ENCODE peak calls at places on chromosomes 6 and 20, in six cellular contexts. A is EL; G is dorsolateral prefrontal cortex; E is endothelial cell; W is hypothalamus; Q is CD4-positive, CD25-positive, alpha-beta regulatory T cell. Y is an unnamed sample.

GRCh38 chr6:116439572-116439971 is 21.6 kb upstream of the CALHM6 start:
- DNase-seq in E (no peak), W (no peak), G (no peak), Q (no peak), A (peak), Y (no peak)

GRCh38 chr20:44057698-44058675 is 129.0 kb downstream of the JPH2 start:
- DNase-seq in A (no peak), W (no peak), E (no peak), G (no peak), Q (no peak), Y (no peak)

GRCh38 chr6:7004581-7005297 is 103.0 kb upstream of the RREB1 start:
- DNase-seq in A (no peak), W (no peak), G (no peak), E (no peak), Q (no peak), Y (no peak)

GRCh38 chr6:100751590-100751989 is 129.5 kb downstream of the ASCC3 start:
- DNase-seq in G (no peak), Q (no peak), E (no peak), A (no peak), W (no peak), Y (no peak)

GRCh38 chr6:23754197-23754596 is 371.8 kb upstream of the NRSN1 start:
- DNase-seq in E (no peak), W (no peak), G (no peak), Q (no peak), A (no peak), Y (no peak)

GRCh38 chr20:2023151-2023550 is 29.3 kb upstream of the PDYN start:
- DNase-seq in G (no peak), Q (no peak), A (no peak), E (no peak), W (no peak), Y (no peak)

GRCh38 chr6:141467041-141467440 is 665.7 kb upstream of the GJE1 start:
- DNase-seq in Q (no peak), W (no peak), G (no peak), E (no peak), A (no peak), Y (no peak)

GRCh38 chr20:32411955-32412706 is 54.0 kb downstream of the ASXL1 start:
- DNase-seq in G (no peak), E (no peak), A (peak), W (no peak), Q (no peak), Y (no peak)

GRCh38 chr6:21436625-21437024 is 156.9 kb upstream of the SOX4 start:
- DNase-seq in G (no peak), W (no peak), Q (no peak), A (no peak), E (no peak), Y (no peak)

GRCh38 chr20:3431109-3431508 is 23.6 kb upstream of the DNAAF9 start:
- DNase-seq in E (no peak), G (no peak), W (no peak), Q (no peak), A (no peak), Y (no peak)

GRCh38 chr20:20224806-20225205 is 143.1 kb upstream of the INSM1 start:
- DNase-seq in W (no peak), Q (no peak), A (no peak), G (no peak), E (no peak), Y (no peak)

GRCh38 chr6:161023316-161023715 is 31.7 kb downstream of the MAP3K4 start:
- DNase-seq in Q (no peak), W (no peak), A (peak), E (no peak), G (no peak), Y (no peak)

GRCh38 chr20:50624351-50625016 is 66.9 kb downstream of the RIPOR3 start:
- DNase-seq in G (peak), Q (no peak), A (no peak), E (no peak), W (no peak), Y (peak)

GRCh38 chr20:62132421-62132820 is 10.1 kb downstream of the LSM14B start:
- DNase-seq in E (no peak), Q (no peak), G (no peak), A (no peak), W (no peak), Y (no peak)

GRCh38 chr20:3483784-3484183 is 13.0 kb downstream of the ATRN start:
- DNase-seq in E (no peak), A (peak), Q (no peak), G (no peak), W (no peak), Y (no peak)

GRCh38 chr6:64301307-64302236 is 666.0 kb downstream of the PHF3 start:
- DNase-seq in G (no peak), W (no peak), E (no peak), Q (no peak), A (no peak), Y (no peak)

GRCh38 chr6:130965657-130966056 is 97.4 kb downstream of the EPB41L2 start:
- DNase-seq in W (no peak), Q (no peak), G (no peak), E (no peak), A (peak), Y (no peak)

GRCh38 chr20:62875419-62876355 is 14.1 kb upstream of the TCFL5 start:
- DNase-seq in E (peak), W (peak), Q (no peak), G (peak), A (peak), Y (peak)

GRCh38 chr6:18025591-18025990 is 38.2 kb upstream of the KIF13A start:
- DNase-seq in G (no peak), A (peak), E (no peak), Q (no peak), W (no peak), Y (no peak)

GRCh38 chr6:114342086-114342825 is 567 bp downstream of the HS3ST5 start:
- DNase-seq in A (no peak), G (peak), Q (no peak), E (peak), W (peak), Y (no peak)

GRCh38 chr6:32885698-32886286 is 31.8 kb downstream of the PSMB9 start:
- DNase-seq in Q (peak), G (no peak), W (no peak), E (no peak), A (peak), Y (no peak)

GRCh38 chr6:137921823-137922222 is 54.8 kb downstream of the TNFAIP3 start:
- DNase-seq in Q (no peak), E (no peak), A (no peak), W (no peak), G (no peak), Y (no peak)

GRCh38 chr6:14286144-14286543 is 168.6 kb downstream of the CD83 start:
- DNase-seq in A (peak), W (no peak), E (no peak), Q (no peak), G (no peak), Y (no peak)

GRCh38 chr6:11039040-11039439 is 5.1 kb downstream of the ELOVL2 start:
- DNase-seq in G (no peak), W (no peak), E (no peak), Q (no peak), A (no peak), Y (no peak)

GRCh38 chr6:32081168-32081624 is 27.9 kb downstream of the TNXB start:
- DNase-seq in G (no peak), A (peak), E (no peak), Q (no peak), W (no peak), Y (no peak)

GRCh38 chr6:150615967-150616366 is 16.3 kb downstream of the PLEKHG1 start:
- DNase-seq in G (no peak), W (no peak), Q (no peak), A (no peak), E (no peak), Y (no peak)

GRCh38 chr6:142984386-142984785 is 39.4 kb upstream of the HIVEP2 start:
- DNase-seq in Q (no peak), G (no peak), W (no peak), A (no peak), E (no peak), Y (no peak)

GRCh38 chr6:7568021-7568420 is 22.0 kb upstream of the SNRNP48 start:
- DNase-seq in E (no peak), Q (no peak), W (no peak), A (peak), G (no peak), Y (no peak)

GRCh38 chr20:1567392-1568165 is 10.1 kb upstream of the SIRPD start:
- DNase-seq in Q (no peak), G (no peak), W (no peak), A (peak), E (no peak), Y (no peak)

GRCh38 chr20:11274137-11274536 is 600.3 kb upstream of the JAG1 start:
- DNase-seq in G (peak), W (peak), Q (no peak), E (peak), A (peak), Y (peak)

GRCh38 chr20:24382775-24383174 is 86.7 kb upstream of the SYNDIG1 start:
- DNase-seq in E (no peak), G (peak), Q (no peak), A (no peak), W (peak), Y (no peak)

GRCh38 chr6:42059743-42060142 is 9.4 kb downstream of the TAF8 start:
- DNase-seq in Q (no peak), W (no peak), G (no peak), A (no peak), E (no peak), Y (no peak)

GRCh38 chr20:46562373-46563169 is 12.1 kb upstream of the OCSTAMP start:
- DNase-seq in W (peak), E (peak), G (peak), Q (peak), A (peak), Y (peak)